ENCODE peak calls at places on chromosomes 1 and 21, in nine cellular contexts. T is GM23338, S is H9, N is MM.1S, D is PC-9, E is fibroblast of lung, L is hepatocyte, J is SK-N-SH, H is astrocyte. W is an unnamed sample.

GRCh38 chr1:88935522-88936222 is 44.3 kb upstream of the GTF2B start:
- DNase-seq in D (no peak), H (peak; percentile 19), T (peak; percentile 45), J (peak; percentile 46), L (peak; percentile 56), S (no peak), E (peak; percentile 30), N (peak; percentile 47), W (peak; percentile 59)

GRCh38 chr21:41171210-41171609 is 3.2 kb downstream of the BACE2 start:
- DNase-seq in J (no peak), E (peak; percentile 72), S (no peak), N (no peak), H (peak; percentile 58), D (peak; percentile 32), T (no peak), L (no peak), W (no peak)

GRCh38 chr21:41678944-41679343 is 87.9 kb downstream of the RIPK4 start:
- DNase-seq in D (peak; percentile 96), L (peak; percentile 98), N (peak; percentile 62), T (peak; percentile 98), E (peak; percentile 99), S (peak; percentile 98), J (peak; percentile 61), H (peak; percentile 97), W (no peak)

GRCh38 chr21:25555492-25555891 is 51.8 kb downstream of the MRPL39 start:
- DNase-seq in N (no peak), H (no peak), S (no peak), L (no peak), D (no peak), J (no peak), T (no peak), E (no peak), W (no peak)

GRCh38 chr1:39633422-39633821 is 6.0 kb downstream of the HEYL start:
- DNase-seq in N (no peak), L (no peak), S (no peak), E (no peak), T (no peak), J (no peak), D (no peak), H (no peak), W (no peak)

GRCh38 chr1:206808615-206809014 is 36.3 kb upstream of the IL10 start:
- DNase-seq in T (peak; percentile 67), N (peak; percentile 82), S (peak; percentile 54), D (no peak), E (peak; percentile 43), L (peak; percentile 41), J (no peak), H (peak; percentile 24), W (peak; percentile 71)

GRCh38 chr1:86957206-86957605 is 42.8 kb downstream of the HS2ST1 start:
- DNase-seq in E (no peak), J (no peak), T (no peak), D (no peak), L (no peak), H (no peak), S (no peak), N (no peak), W (no peak)

GRCh38 chr1:177511036-177511435 is 340.3 kb downstream of the BRINP2 start:
- DNase-seq in S (no peak), E (peak; percentile 24), D (no peak), T (no peak), L (no peak), N (no peak), H (peak; percentile 17), J (no peak), W (no peak)

GRCh38 chr1:9714257-9714718 is 62.8 kb downstream of the PIK3CD start:
- DNase-seq in E (no peak), S (peak; percentile 88), N (peak; percentile 32), L (no peak), T (peak; percentile 96), D (no peak), H (no peak), J (no peak), W (peak; percentile 38)

GRCh38 chr1:48556161-48556850 is 84.3 kb upstream of the SPATA6 start:
- DNase-seq in L (no peak), E (no peak), S (no peak), N (no peak), J (no peak), T (no peak), H (no peak), D (no peak), W (no peak)

GRCh38 chr1:67983867-67984266 is 66.6 kb downstream of the DIRAS3 start:
- DNase-seq in D (no peak), L (no peak), H (peak; percentile 24), E (peak; percentile 45), T (no peak), N (no peak), S (no peak), J (no peak), W (no peak)

GRCh38 chr21:44258056-44258725 is 3.5 kb downstream of the DNMT3L start:
- DNase-seq in D (no peak), S (no peak), T (no peak), E (no peak), J (no peak), L (no peak), N (no peak), H (no peak), W (no peak)

GRCh38 chr1:235917267-235917811 is 50.6 kb upstream of the LYST start:
- DNase-seq in D (peak; percentile 83), L (peak; percentile 68), N (no peak), S (no peak), H (peak; percentile 99), J (peak; percentile 66), T (no peak), E (peak; percentile 99), W (no peak)

GRCh38 chr1:157105298-157105987 is 5.8 kb upstream of the ETV3L start:
- DNase-seq in S (no peak), J (no peak), N (peak; percentile 4), D (no peak), E (no peak), H (no peak), T (no peak), L (no peak), W (no peak)

DNA sequence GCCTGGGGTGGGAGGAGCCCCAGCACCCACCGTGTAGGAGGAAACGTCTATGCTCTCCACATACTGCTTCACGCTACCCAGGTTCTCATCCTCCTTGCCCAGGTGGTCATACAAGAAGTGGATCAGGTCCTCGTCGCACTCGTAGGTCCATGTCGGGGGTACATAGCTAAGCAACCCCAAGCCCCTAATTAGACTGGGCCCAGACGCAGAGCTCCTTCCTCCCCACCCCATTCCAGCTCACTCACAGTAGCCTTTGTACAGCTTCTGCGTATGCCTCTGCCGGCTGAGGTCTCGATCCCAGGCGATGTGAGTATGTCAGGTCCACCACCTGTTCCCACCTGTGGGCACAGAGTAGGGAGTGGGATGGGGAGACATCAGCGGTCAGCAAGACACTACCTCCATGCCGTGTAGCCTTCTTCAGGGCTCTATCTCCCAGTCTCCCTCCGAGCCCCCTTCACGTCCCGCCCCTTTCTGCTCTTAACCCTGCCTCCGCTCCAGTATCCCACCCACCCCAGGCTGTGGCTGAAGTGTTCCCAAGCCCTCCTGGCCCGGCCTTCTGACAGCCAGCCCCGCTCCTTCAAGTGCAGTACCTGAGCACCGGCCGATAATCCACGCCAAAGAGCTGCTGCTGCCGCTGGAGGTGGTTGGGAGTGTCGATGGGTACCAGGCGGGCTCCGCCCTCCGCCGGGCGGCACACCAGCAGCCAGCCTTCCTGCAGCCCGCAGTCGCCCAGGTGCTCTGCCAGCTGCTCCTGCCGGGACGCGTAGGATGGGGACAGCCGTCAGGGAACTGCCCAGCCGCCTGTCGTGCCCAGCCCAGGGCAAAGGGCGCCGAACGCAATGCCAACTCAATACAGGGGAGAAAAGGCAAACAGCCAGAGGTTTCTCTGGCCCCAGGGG is 919 bp downstream of the HECTD3 start:
- DNase-seq in J (peak; percentile 56), T (peak; percentile 52), H (no peak), S (no peak), E (no peak), D (peak; percentile 66), L (peak; percentile 43), N (peak; percentile 57), W (peak; percentile 31)
- TF ChIP-seq CTCF in J (no peak), T (no peak), H (no peak), S (no peak), E (no peak), D (no peak), L (no peak), N (no peak), W (no peak)

GRCh38 chr1:23563003-23563402 is 3.7 kb upstream of the ID3 start:
- DNase-seq in D (no peak), L (no peak), N (no peak), S (no peak), H (no peak), T (no peak), J (peak; percentile 43), E (no peak), W (no peak)
- H3K4me1 ChIP-seq in D (peaks cover 13% of the 10 kb centered on the region), L (peaks cover 43% of the 10 kb centered on the region), N (peaks cover 10% of the 10 kb centered on the region), S (peaks cover 12% of the 10 kb centered on the region), H (peaks cover 44% of the 10 kb centered on the region), T (peaks cover 36% of the 10 kb centered on the region), J (peaks cover 48% of the 10 kb centered on the region), E (peaks cover 23% of the 10 kb centered on the region), W (peaks cover 66% of the 10 kb centered on the region)

GRCh38 chr1:161710562-161710961 is 3.5 kb downstream of the FCRLA start:
- DNase-seq in D (no peak), H (no peak), N (no peak), S (no peak), L (no peak), E (no peak), T (no peak), J (no peak), W (peak; percentile 61)
- H2AFZ ChIP-seq in D (no peak overlapping the region), H (no peak overlapping the region), N (no peak overlapping the region), S (no peak overlapping the region), L (no peak overlapping the region), E (no peak overlapping the region), T (no peak overlapping the region), J (no peak overlapping the region), W (no peak overlapping the region)

GRCh38 chr1:166165661-166166399 is 971 bp downstream of the FAM78B start:
- DNase-seq in S (peak; percentile 44), J (peak; percentile 46), E (peak; percentile 50), T (peak; percentile 50), N (no peak), H (peak; percentile 51), L (peak; percentile 11), D (no peak), W (no peak)

GRCh38 chr1:166169182-166169581 is 2.4 kb upstream of the FAM78B start:
- DNase-seq in S (no peak), J (no peak), T (no peak), L (no peak), N (no peak), D (no peak), H (no peak), E (no peak), W (no peak)

GRCh38 chr1:166166701-166167394 is at the start of gene FAM78B:
- DNase-seq in D (peak; percentile 0), E (peak; percentile 75), N (peak; percentile 85), L (peak; percentile 84), S (peak; percentile 81), J (peak; percentile 95), H (peak; percentile 55), T (peak; percentile 78), W (peak; percentile 16)

GRCh38 chr1:166166400-166166699 is 451 bp downstream of the FAM78B start:
- DNase-seq in J (no peak), L (no peak), D (no peak), S (no peak), E (no peak), T (no peak), N (no peak), H (no peak), W (no peak)

DNA sequence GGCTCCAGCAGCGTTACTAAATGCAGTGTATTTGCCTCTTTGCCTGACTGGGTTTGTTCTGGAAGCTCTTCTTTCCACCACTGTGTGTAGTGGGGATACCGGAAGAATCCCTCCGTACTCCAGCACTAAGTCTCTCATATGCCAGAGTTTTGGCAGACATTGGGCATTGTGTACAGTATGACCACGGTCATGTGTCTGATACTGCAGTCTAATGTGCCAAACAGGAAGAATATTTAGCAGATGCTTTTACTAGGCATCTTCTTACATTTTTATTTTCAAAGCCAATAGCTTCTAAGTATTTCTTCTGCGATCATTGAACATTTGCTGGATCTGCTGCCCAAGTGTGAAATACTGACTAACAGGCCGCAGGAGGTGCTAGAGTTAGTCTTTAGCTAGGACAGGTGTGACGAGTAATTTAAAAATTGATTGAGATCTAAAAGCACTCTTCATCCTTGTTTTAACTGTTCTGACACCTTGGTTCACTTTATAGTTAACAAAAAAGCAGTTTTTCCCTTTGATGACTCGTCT is 658 bp upstream of the FAM78B start:
- DNase-seq in E (no peak), J (no peak), L (no peak), T (peak; percentile 20), H (no peak), D (no peak), N (no peak), S (no peak), W (no peak)
- TF ChIP-seq CTCF in E (no peak), J (no peak), L (no peak), T (peak; percentile 39), H (no peak), D (no peak), N (no peak), S (no peak), W (no peak)

W was measured in OCI-LY7.